ENCODE peak calls at places on chromosomes 6 and 20, in six cellular contexts. A, I, D, K, T and W are unnamed samples.

GRCh38 chr20:5557123-5557522 is 193.1 kb upstream of the SHLD1 start:
- DNase-seq in T (peak; percentile 58), I (peak; percentile 61), K (peak; percentile 18), A (no peak), D (peak; percentile 73), W (peak; percentile 53)

GRCh38 chr20:48767269-48767960 is 60.4 kb downstream of the PREX1 start:
- DNase-seq in K (peak; percentile 40), T (no peak), I (no peak), A (peak; percentile 50), D (no peak), W (no peak)

GRCh38 chr6:13267142-13267621 is 61.2 kb downstream of the TBC1D7 start:
- DNase-seq in T (no peak), K (no peak), D (no peak), I (no peak), A (no peak), W (no peak)

GRCh38 chr20:21182832-21183563 is 57.1 kb downstream of the KIZ start:
- DNase-seq in A (no peak), D (no peak), I (no peak), T (no peak), K (no peak), W (no peak)

GRCh38 chr20:4813076-4813838 is 91.5 kb downstream of the PRND start:
- DNase-seq in T (no peak), I (no peak), K (no peak), D (peak; percentile 81), A (peak; percentile 84), W (no peak)

GRCh38 chr6:75934643-75935472 is 137.6 kb downstream of the IMPG1 start:
- DNase-seq in D (peak; percentile 65), I (peak; percentile 88), K (no peak), T (peak; percentile 35), A (no peak), W (peak; percentile 43)

GRCh38 chr6:106525111-106525884 is 104.0 kb downstream of the RTN4IP1 start:
- DNase-seq in T (no peak), D (peak; percentile 79), I (no peak), K (no peak), A (no peak), W (no peak)

GRCh38 chr20:38177201-38177600 is 12.1 kb upstream of the TGM2 start:
- DNase-seq in T (no peak), D (no peak), K (no peak), I (no peak), A (peak; percentile 62), W (no peak)

GRCh38 chr20:49384437-49385434 is 97.7 kb downstream of the KCNB1 start:
- DNase-seq in A (peak; percentile 89), D (peak; percentile 55), T (peak; percentile 94), I (peak; percentile 99), K (peak; percentile 61), W (peak; percentile 94)

GRCh38 chr20:23634044-23634801 is 3.5 kb downstream of the CST3 start:
- DNase-seq in A (no peak), I (no peak), K (no peak), T (no peak), D (no peak), W (no peak)

GRCh38 chr20:5135363-5136012 is 8.7 kb downstream of the CDS2 start:
- DNase-seq in A (no peak), K (no peak), T (no peak), I (no peak), D (peak; percentile 54), W (no peak)

GRCh38 chr6:108874470-108875160 is 26.4 kb downstream of the ARMC2 start:
- DNase-seq in A (no peak), D (peak; percentile 79), I (no peak), K (no peak), T (no peak), W (no peak)

GRCh38 chr6:105459884-105460283 is 57.0 kb upstream of the PREP start:
- DNase-seq in T (no peak), A (no peak), I (no peak), K (no peak), D (no peak), W (no peak)

GRCh38 chr6:156618600-156619205 is 158.5 kb upstream of the ARID1B start:
- DNase-seq in A (no peak), T (peak; percentile 52), I (peak; percentile 53), K (no peak), D (no peak), W (no peak)

GRCh38 chr6:166742981-166743380 is 115.9 kb upstream of the RPS6KA2 start:
- DNase-seq in T (no peak), K (no peak), A (no peak), D (no peak), I (no peak), W (no peak)

GRCh38 chr20:16158976-16159286 is 414.3 kb downstream of the KIF16B start:
- DNase-seq in K (no peak), I (no peak), T (no peak), D (peak; percentile 22), A (no peak), W (no peak)

GRCh38 chr20:36467076-36467999 is 74.0 kb upstream of the MYL9 start:
- DNase-seq in T (peak; percentile 79), K (peak; percentile 48), A (peak; percentile 86), D (peak; percentile 84), I (no peak), W (no peak)

GRCh38 chr20:36439040-36439730 is 102.1 kb upstream of the MYL9 start:
- DNase-seq in T (peak; percentile 82), D (peak; percentile 64), A (peak; percentile 89), I (peak; percentile 81), K (peak; percentile 58), W (peak; percentile 87)

GRCh38 chr20:48404598-48404997 is 423.2 kb downstream of the PREX1 start:
- DNase-seq in D (peak; percentile 31), A (no peak), K (no peak), I (no peak), T (no peak), W (no peak)

GRCh38 chr20:14235355-14235754 is 102.1 kb downstream of the FLRT3 start:
- DNase-seq in D (no peak), K (no peak), I (no peak), T (no peak), A (no peak), W (no peak)

GRCh38 chr6:72861935-72862432 is 240.1 kb downstream of the KCNQ5 start:
- DNase-seq in K (no peak), D (peak; percentile 7), I (no peak), A (no peak), T (no peak), W (no peak)

GRCh38 chr20:25259358-25259757 is 11.5 kb downstream of the PYGB start:
- DNase-seq in K (no peak), D (no peak), T (no peak), I (no peak), A (peak; percentile 61), W (no peak)

GRCh38 chr6:13673825-13674444 is 37.7 kb downstream of the RANBP9 start:
- DNase-seq in I (no peak), A (no peak), T (no peak), D (no peak), K (no peak), W (no peak)

GRCh38 chr6:37088897-37089296 is 81.1 kb upstream of the PIM1 start:
- DNase-seq in D (no peak), K (no peak), T (no peak), I (no peak), A (no peak), W (no peak)

GRCh38 chr6:43180058-43180457 is 1.9 kb upstream of the CUL9 start:
- DNase-seq in I (no peak), K (no peak), A (no peak), T (no peak), D (no peak), W (no peak)

GRCh38 chr6:89008299-89008698 is 44.9 kb upstream of the RNGTT start:
- DNase-seq in I (no peak), T (no peak), A (no peak), K (no peak), D (no peak), W (no peak)

GRCh38 chr20:26169506-26169905 is 472.9 kb upstream of the ZNF337 start:
- DNase-seq in T (no peak), D (no peak), A (no peak), K (no peak), I (no peak), W (no peak)

GRCh38 chr6:7761047-7761446 is 35.1 kb downstream of the BMP6 start:
- DNase-seq in K (no peak), T (no peak), I (no peak), D (no peak), A (no peak), W (no peak)

GRCh38 chr20:29878281-29878741 is 1379.2 kb upstream of the DEFB115 start:
- DNase-seq in I (peak; percentile 24), K (no peak), D (peak; percentile 11), A (peak; percentile 87), T (peak; percentile 73), W (no peak)

GRCh38 chr20:3374296-3374695 is 33.2 kb downstream of the DNAAF9 start:
- DNase-seq in K (no peak), A (no peak), I (no peak), D (no peak), T (no peak), W (no peak)

GRCh38 chr20:34579191-34579661 is 20.7 kb downstream of the MAP1LC3A start:
- DNase-seq in D (no peak), I (no peak), A (no peak), T (peak; percentile 68), K (no peak), W (no peak)

GRCh38 chr20:32458061-32458836 is 100.1 kb downstream of the ASXL1 start:
- DNase-seq in I (no peak), D (no peak), T (no peak), A (no peak), K (no peak), W (no peak)

GRCh38 chr6:128114164-128114563 is 213.3 kb upstream of the THEMIS start:
- DNase-seq in K (no peak), D (no peak), A (no peak), I (no peak), T (no peak), W (no peak)

GRCh38 chr20:60512436-60512835 is 554.2 kb downstream of the CDH26 start:
- DNase-seq in D (no peak), T (no peak), I (no peak), A (no peak), K (no peak), W (no peak)

GRCh38 chr20:19628570-19629134 is 129.4 kb upstream of the RIN2 start:
- DNase-seq in T (peak; percentile 70), D (peak; percentile 77), K (peak; percentile 4), A (no peak), I (peak; percentile 67), W (peak; percentile 83)

GRCh38 chr6:115945306-115945705 is 115.4 kb downstream of the FRK start:
- DNase-seq in K (no peak), T (no peak), D (no peak), A (no peak), I (no peak), W (no peak)